ENCODE peak calls at places on chromosomes 13 and 19, in six cellular contexts. One of them, this sample, is unnamed.

GRCh38 chr13:99280166-99280565 is 22.0 kb upstream of the GPR18 start:
- DNase-seq in lower leg skin: no peak
- DNase-seq in cardiac fibroblast: peak; percentile 49
- DNase-seq in stomach: no peak
- DNase-seq in mucosa of descending colon: no peak
- DNase-seq in neural progenitor cell: no peak
- DNase-seq in this sample: no peak

GRCh38 chr19:50239916-50240585 is 36.6 kb downstream of the MYH14 start:
- DNase-seq in lower leg skin: no peak
- DNase-seq in cardiac fibroblast: no peak
- DNase-seq in stomach: no peak
- DNase-seq in mucosa of descending colon: no peak
- DNase-seq in neural progenitor cell: no peak
- DNase-seq in this sample: no peak

GRCh38 chr13:97282705-97283104 is 60.6 kb downstream of the MBNL2 start:
- DNase-seq in lower leg skin: no peak
- DNase-seq in cardiac fibroblast: no peak
- DNase-seq in stomach: no peak
- DNase-seq in mucosa of descending colon: no peak
- DNase-seq in neural progenitor cell: no peak
- DNase-seq in this sample: no peak

GRCh38 chr19:29660835-29661234 is 4.4 kb upstream of the PLEKHF1 start:
- DNase-seq in lower leg skin: no peak
- DNase-seq in cardiac fibroblast: no peak
- DNase-seq in stomach: no peak
- DNase-seq in mucosa of descending colon: no peak
- DNase-seq in neural progenitor cell: no peak
- DNase-seq in this sample: no peak

GRCh38 chr13:27783111-27783510 is 9.2 kb upstream of the GSX1 start:
- DNase-seq in lower leg skin: peak; percentile 71
- DNase-seq in cardiac fibroblast: no peak
- DNase-seq in stomach: no peak
- DNase-seq in mucosa of descending colon: no peak
- DNase-seq in neural progenitor cell: peak; percentile 52
- DNase-seq in this sample: peak; percentile 16

GRCh38 chr13:29654807-29655547 is 59.5 kb upstream of the SLC7A1 start:
- DNase-seq in lower leg skin: no peak
- DNase-seq in cardiac fibroblast: peak; percentile 67
- DNase-seq in stomach: no peak
- DNase-seq in mucosa of descending colon: no peak
- DNase-seq in neural progenitor cell: no peak
- DNase-seq in this sample: no peak

GRCh38 chr19:48480476-48481190 is 11.5 kb downstream of the CYTH2 start:
- DNase-seq in lower leg skin: peak; percentile 92
- DNase-seq in cardiac fibroblast: peak; percentile 48
- DNase-seq in stomach: no peak
- DNase-seq in mucosa of descending colon: no peak
- DNase-seq in neural progenitor cell: no peak
- DNase-seq in this sample: no peak

GRCh38 chr19:6723108-6723618 is 2.7 kb upstream of the C3 start:
- DNase-seq in lower leg skin: no peak
- DNase-seq in cardiac fibroblast: peak; percentile 73
- DNase-seq in stomach: no peak
- DNase-seq in mucosa of descending colon: peak; percentile 49
- DNase-seq in neural progenitor cell: no peak
- DNase-seq in this sample: no peak

GRCh38 chr13:41356788-41357187 is 45.7 kb downstream of the NAA16 start:
- DNase-seq in lower leg skin: no peak
- DNase-seq in cardiac fibroblast: peak; percentile 16
- DNase-seq in stomach: no peak
- DNase-seq in mucosa of descending colon: no peak
- DNase-seq in neural progenitor cell: no peak
- DNase-seq in this sample: no peak

GRCh38 chr19:43478323-43478722 is 12.9 kb upstream of the LYPD3 start:
- DNase-seq in lower leg skin: no peak
- DNase-seq in cardiac fibroblast: no peak
- DNase-seq in stomach: no peak
- DNase-seq in mucosa of descending colon: no peak
- DNase-seq in neural progenitor cell: no peak
- DNase-seq in this sample: no peak

GRCh38 chr19:46951236-46951986 is 68.2 kb upstream of the NPAS1 start:
- DNase-seq in lower leg skin: no peak
- DNase-seq in cardiac fibroblast: peak; percentile 91
- DNase-seq in stomach: no peak
- DNase-seq in mucosa of descending colon: peak; percentile 83
- DNase-seq in neural progenitor cell: no peak
- DNase-seq in this sample: peak; percentile 47

GRCh38 chr13:59261928-59262488 is 901.7 kb downstream of the DIAPH3 start:
- DNase-seq in lower leg skin: no peak
- DNase-seq in cardiac fibroblast: peak; percentile 29
- DNase-seq in stomach: no peak
- DNase-seq in mucosa of descending colon: no peak
- DNase-seq in neural progenitor cell: peak; percentile 61
- DNase-seq in this sample: peak; percentile 9

GRCh38 chr19:17220207-17220758 is 5.1 kb downstream of the USE1 start:
- DNase-seq in lower leg skin: no peak
- DNase-seq in cardiac fibroblast: peak; percentile 90
- DNase-seq in stomach: no peak
- DNase-seq in mucosa of descending colon: no peak
- DNase-seq in neural progenitor cell: no peak
- DNase-seq in this sample: peak; percentile 4

GRCh38 chr13:20873348-20873747 is 29.2 kb downstream of the XPO4 start:
- DNase-seq in lower leg skin: no peak
- DNase-seq in cardiac fibroblast: peak; percentile 52
- DNase-seq in stomach: no peak
- DNase-seq in mucosa of descending colon: no peak
- DNase-seq in neural progenitor cell: peak; percentile 63
- DNase-seq in this sample: no peak

GRCh38 chr13:37175996-37176395 is 70.5 kb upstream of the CSNK1A1L start:
- DNase-seq in lower leg skin: no peak
- DNase-seq in cardiac fibroblast: peak; percentile 96
- DNase-seq in stomach: no peak
- DNase-seq in mucosa of descending colon: no peak
- DNase-seq in neural progenitor cell: no peak
- DNase-seq in this sample: no peak

GRCh38 chr19:18558202-18558555 is 509 bp downstream of the KXD1 start:
- DNase-seq in lower leg skin: no peak
- DNase-seq in cardiac fibroblast: no peak
- DNase-seq in stomach: no peak
- DNase-seq in mucosa of descending colon: no peak
- DNase-seq in neural progenitor cell: no peak
- DNase-seq in this sample: no peak

GRCh38 chr13:31310356-31310755 is 110.6 kb downstream of the B3GLCT start:
- DNase-seq in lower leg skin: no peak
- DNase-seq in cardiac fibroblast: no peak
- DNase-seq in stomach: no peak
- DNase-seq in mucosa of descending colon: no peak
- DNase-seq in neural progenitor cell: no peak
- DNase-seq in this sample: no peak

GRCh38 chr13:20191902-20192469 is 752 bp downstream of the GJB2 start:
- DNase-seq in lower leg skin: peak; percentile 83
- DNase-seq in cardiac fibroblast: no peak
- DNase-seq in stomach: peak; percentile 53
- DNase-seq in mucosa of descending colon: peak; percentile 69
- DNase-seq in neural progenitor cell: peak; percentile 76
- DNase-seq in this sample: peak; percentile 63

GRCh38 chr13:43846496-43846895 is 33.0 kb downstream of the CCDC122 start:
- DNase-seq in lower leg skin: no peak
- DNase-seq in cardiac fibroblast: peak; percentile 75
- DNase-seq in stomach: no peak
- DNase-seq in mucosa of descending colon: no peak
- DNase-seq in neural progenitor cell: no peak
- DNase-seq in this sample: no peak

GRCh38 chr13:45255253-45255987 is 54.6 kb upstream of the KCTD4 start:
- DNase-seq in lower leg skin: no peak
- DNase-seq in cardiac fibroblast: no peak
- DNase-seq in stomach: no peak
- DNase-seq in mucosa of descending colon: no peak
- DNase-seq in neural progenitor cell: no peak
- DNase-seq in this sample: no peak

GRCh38 chr19:8601796-8602195 is 8.7 kb downstream of the ADAMTS10 start:
- DNase-seq in lower leg skin: no peak
- DNase-seq in cardiac fibroblast: no peak
- DNase-seq in stomach: no peak
- DNase-seq in mucosa of descending colon: no peak
- DNase-seq in neural progenitor cell: no peak
- DNase-seq in this sample: no peak

GRCh38 chr13:85298387-85298924 is 500.8 kb downstream of the SLITRK6 start:
- DNase-seq in lower leg skin: no peak
- DNase-seq in cardiac fibroblast: no peak
- DNase-seq in stomach: no peak
- DNase-seq in mucosa of descending colon: no peak
- DNase-seq in neural progenitor cell: no peak
- DNase-seq in this sample: no peak

GRCh38 chr13:67023088-67023893 is 206.8 kb downstream of the PCDH9 start:
- DNase-seq in lower leg skin: no peak
- DNase-seq in cardiac fibroblast: peak; percentile 87
- DNase-seq in stomach: no peak
- DNase-seq in mucosa of descending colon: no peak
- DNase-seq in neural progenitor cell: peak; percentile 54
- DNase-seq in this sample: no peak

GRCh38 chr13:30808600-30808999 is 73.3 kb downstream of the ALOX5AP start:
- DNase-seq in lower leg skin: no peak
- DNase-seq in cardiac fibroblast: peak; percentile 54
- DNase-seq in stomach: no peak
- DNase-seq in mucosa of descending colon: no peak
- DNase-seq in neural progenitor cell: no peak
- DNase-seq in this sample: no peak

GRCh38 chr19:2719910-2720776 is 1.0 kb downstream of the DIRAS1 start:
- DNase-seq in lower leg skin: no peak
- DNase-seq in cardiac fibroblast: peak; percentile 29
- DNase-seq in stomach: no peak
- DNase-seq in mucosa of descending colon: no peak
- DNase-seq in neural progenitor cell: peak; percentile 62
- DNase-seq in this sample: no peak

GRCh38 chr13:64937302-64937701 is 2292.8 kb downstream of the PCDH9 start:
- DNase-seq in lower leg skin: no peak
- DNase-seq in cardiac fibroblast: no peak
- DNase-seq in stomach: no peak
- DNase-seq in mucosa of descending colon: no peak
- DNase-seq in neural progenitor cell: no peak
- DNase-seq in this sample: no peak

GRCh38 chr13:112825071-112825470 is 135.2 kb downstream of the ATP11A start:
- DNase-seq in lower leg skin: peak; percentile 76
- DNase-seq in cardiac fibroblast: no peak
- DNase-seq in stomach: peak; percentile 4
- DNase-seq in mucosa of descending colon: no peak
- DNase-seq in neural progenitor cell: no peak
- DNase-seq in this sample: no peak

GRCh38 chr13:52812941-52813340 is 35.5 kb downstream of the PCDH8 start:
- DNase-seq in lower leg skin: no peak
- DNase-seq in cardiac fibroblast: no peak
- DNase-seq in stomach: no peak
- DNase-seq in mucosa of descending colon: no peak
- DNase-seq in neural progenitor cell: no peak
- DNase-seq in this sample: peak; percentile 20

GRCh38 chr13:52806029-52806428 is 42.4 kb downstream of the PCDH8 start:
- DNase-seq in lower leg skin: no peak
- DNase-seq in cardiac fibroblast: no peak
- DNase-seq in stomach: no peak
- DNase-seq in mucosa of descending colon: no peak
- DNase-seq in neural progenitor cell: no peak
- DNase-seq in this sample: no peak

GRCh38 chr13:52804202-52804641 is 44.2 kb downstream of the PCDH8 start:
- DNase-seq in lower leg skin: no peak
- DNase-seq in cardiac fibroblast: no peak
- DNase-seq in stomach: no peak
- DNase-seq in mucosa of descending colon: no peak
- DNase-seq in neural progenitor cell: no peak
- DNase-seq in this sample: no peak

GRCh38 chr13:52808842-52809219 is 39.6 kb downstream of the PCDH8 start:
- DNase-seq in lower leg skin: no peak
- DNase-seq in cardiac fibroblast: no peak
- DNase-seq in stomach: no peak
- DNase-seq in mucosa of descending colon: no peak
- DNase-seq in neural progenitor cell: no peak
- DNase-seq in this sample: no peak

GRCh38 chr13:52809310-52809769 is 39.1 kb downstream of the PCDH8 start:
- DNase-seq in lower leg skin: no peak
- DNase-seq in cardiac fibroblast: peak; percentile 55
- DNase-seq in stomach: peak; percentile 28
- DNase-seq in mucosa of descending colon: peak; percentile 58
- DNase-seq in neural progenitor cell: peak; percentile 80
- DNase-seq in this sample: peak; percentile 66
- TF ChIP-seq CTCF in lower leg skin: no peak
- TF ChIP-seq CTCF in cardiac fibroblast: peak; percentile 10
- TF ChIP-seq CTCF in stomach: no peak
- TF ChIP-seq CTCF in mucosa of descending colon: peak; percentile 27
- TF ChIP-seq CTCF in neural progenitor cell: peak; percentile 91
- TF ChIP-seq CTCF in this sample: peak; percentile 83

GRCh38 chr13:50572129-50572528 is 271.4 kb downstream of the DLEU7 start:
- DNase-seq in lower leg skin: no peak
- DNase-seq in cardiac fibroblast: no peak
- DNase-seq in stomach: no peak
- DNase-seq in mucosa of descending colon: no peak
- DNase-seq in neural progenitor cell: no peak
- DNase-seq in this sample: no peak
- TF ChIP-seq CTCF in lower leg skin: no peak
- TF ChIP-seq CTCF in cardiac fibroblast: no peak
- TF ChIP-seq CTCF in stomach: no peak
- TF ChIP-seq CTCF in mucosa of descending colon: no peak
- TF ChIP-seq CTCF in neural progenitor cell: no peak
- TF ChIP-seq CTCF in this sample: no peak

GRCh38 chr13:46315036-46315435 is 72.0 kb downstream of the RUBCNL start:
- DNase-seq in lower leg skin: no peak
- DNase-seq in cardiac fibroblast: no peak
- DNase-seq in stomach: no peak
- DNase-seq in mucosa of descending colon: no peak
- DNase-seq in neural progenitor cell: no peak
- DNase-seq in this sample: no peak

GRCh38 chr13:46314587-46314986 is 72.5 kb downstream of the RUBCNL start:
- DNase-seq in lower leg skin: no peak
- DNase-seq in cardiac fibroblast: no peak
- DNase-seq in stomach: no peak
- DNase-seq in mucosa of descending colon: no peak
- DNase-seq in neural progenitor cell: no peak
- DNase-seq in this sample: no peak

GRCh38 chr13:46313441-46314257 is 73.4 kb downstream of the RUBCNL start:
- DNase-seq in lower leg skin: no peak
- DNase-seq in cardiac fibroblast: no peak
- DNase-seq in stomach: no peak
- DNase-seq in mucosa of descending colon: no peak
- DNase-seq in neural progenitor cell: no peak
- DNase-seq in this sample: no peak

GRCh38 chr13:46315491-46316075 is 71.5 kb downstream of the RUBCNL start:
- DNase-seq in lower leg skin: no peak
- DNase-seq in cardiac fibroblast: no peak
- DNase-seq in stomach: no peak
- DNase-seq in mucosa of descending colon: no peak
- DNase-seq in neural progenitor cell: no peak
- DNase-seq in this sample: no peak

GRCh38 chr13:46317120-46317519 is 69.9 kb downstream of the RUBCNL start:
- DNase-seq in lower leg skin: no peak
- DNase-seq in cardiac fibroblast: peak; percentile 35
- DNase-seq in stomach: no peak
- DNase-seq in mucosa of descending colon: no peak
- DNase-seq in neural progenitor cell: no peak
- DNase-seq in this sample: no peak
- TF ChIP-seq CTCF in lower leg skin: no peak
- TF ChIP-seq CTCF in cardiac fibroblast: peak; percentile 18
- TF ChIP-seq CTCF in stomach: no peak
- TF ChIP-seq CTCF in mucosa of descending colon: no peak
- TF ChIP-seq CTCF in neural progenitor cell: no peak
- TF ChIP-seq CTCF in this sample: no peak

GRCh38 chr19:1605236-1606137 is at the start of gene UQCR11:
- DNase-seq in lower leg skin: peak; percentile 99
- DNase-seq in cardiac fibroblast: peak; percentile 96
- DNase-seq in stomach: peak; percentile 96
- DNase-seq in mucosa of descending colon: peak; percentile 97
- DNase-seq in neural progenitor cell: peak; percentile 97
- DNase-seq in this sample: peak; percentile 98
- TF ChIP-seq CTCF in lower leg skin: no peak
- TF ChIP-seq CTCF in cardiac fibroblast: peak; percentile 62
- TF ChIP-seq CTCF in stomach: peak; percentile 62
- TF ChIP-seq CTCF in mucosa of descending colon: no peak
- TF ChIP-seq CTCF in neural progenitor cell: peak; percentile 46
- TF ChIP-seq CTCF in this sample: peak; percentile 72

This sample was measured in GM12865.